ENCODE peak calls at places on chromosomes 7 and 10, in seven cellular contexts. A is GM13977, Q is aorta, N is DMS53, Z is AG09309, L is NCI-H1105 treated with DMSO at 0.1 percent for 48 hours, D is hippocampal formation. H is an unnamed sample.

GRCh38 chr10:114643158-114643557 is 14.9 kb downstream of the ABLIM1 start:
- DNase-seq in A (no peak), Q (no peak), N (no peak), Z (no peak), L (no peak), D (no peak), H (no peak)

GRCh38 chr10:49594594-49594993 is 15.5 kb upstream of the SLC18A3 start:
- DNase-seq in A (peak; percentile 71), Q (no peak), N (peak; percentile 82), Z (no peak), L (peak; percentile 26), D (peak; percentile 2), H (peak; percentile 54)

GRCh38 chr10:46543379-46544014 is 13.0 kb downstream of the GPRIN2 start:
- DNase-seq in A (no peak), Q (peak; percentile 58), N (no peak), Z (no peak), L (no peak), D (no peak), H (no peak)

GRCh38 chr10:68330852-68331454 is 911 bp upstream of the HNRNPH3 start:
- DNase-seq in A (no peak), Q (peak; percentile 82), N (peak; percentile 72), Z (no peak), L (no peak), D (peak; percentile 56), H (peak; percentile 51)

GRCh38 chr10:127036987-127037386 is 131.8 kb downstream of the DOCK1 start:
- DNase-seq in A (no peak), Q (no peak), N (no peak), Z (no peak), L (no peak), D (no peak), H (no peak)

GRCh38 chr7:5172196-5172800 is 17.7 kb upstream of the WIPI2 start:
- DNase-seq in A (no peak), Q (peak; percentile 59), N (peak; percentile 61), Z (no peak), L (no peak), D (no peak), H (no peak)

GRCh38 chr7:117706191-117706590 is 167.1 kb downstream of the CTTNBP2 start:
- DNase-seq in A (no peak), Q (no peak), N (peak; percentile 73), Z (no peak), L (no peak), D (no peak), H (no peak)

GRCh38 chr7:41000042-41000441 is 702.8 kb downstream of the INHBA start:
- DNase-seq in A (no peak), Q (no peak), N (no peak), Z (no peak), L (no peak), D (no peak), H (no peak)

GRCh38 chr10:114023198-114023597 is 20.5 kb upstream of the ADRB1 start:
- DNase-seq in A (no peak), Q (no peak), N (no peak), Z (no peak), L (no peak), D (no peak), H (no peak)

GRCh38 chr7:24510781-24511180 is 62.5 kb upstream of the PALS2 start:
- DNase-seq in A (no peak), Q (no peak), N (peak; percentile 70), Z (no peak), L (no peak), D (no peak), H (no peak)

GRCh38 chr10:106181491-106181890 is 983.0 kb downstream of the SORCS1 start:
- DNase-seq in A (no peak), Q (no peak), N (no peak), Z (no peak), L (no peak), D (no peak), H (no peak)

GRCh38 chr7:55478700-55479099 is 93.6 kb downstream of the VOPP1 start:
- DNase-seq in A (no peak), Q (no peak), N (no peak), Z (no peak), L (no peak), D (no peak), H (no peak)

GRCh38 chr10:124701435-124701834 is 42.7 kb downstream of the FAM53B start:
- DNase-seq in A (no peak), Q (peak; percentile 93), N (no peak), Z (no peak), L (no peak), D (peak; percentile 73), H (peak; percentile 84)

GRCh38 chr7:15407910-15408309 is 153.9 kb downstream of the AGMO start:
- DNase-seq in A (no peak), Q (no peak), N (no peak), Z (no peak), L (no peak), D (no peak), H (no peak)

GRCh38 chr7:10593080-10593479 is 380.6 kb upstream of the PHF14 start:
- DNase-seq in A (no peak), Q (no peak), N (no peak), Z (no peak), L (no peak), D (no peak), H (no peak)

GRCh38 chr7:8380130-8380529 is 53.3 kb upstream of the NXPH1 start:
- DNase-seq in A (no peak), Q (no peak), N (no peak), Z (no peak), L (no peak), D (no peak), H (no peak)

GRCh38 chr7:131654668-131655326 is 98.4 kb upstream of the PODXL start:
- DNase-seq in A (peak; percentile 88), Q (peak; percentile 96), N (peak; percentile 92), Z (peak; percentile 17), L (peak; percentile 68), D (peak; percentile 65), H (peak; percentile 94)

GRCh38 chr10:19819419-19820033 is 3.3 kb downstream of the PLXDC2 start:
- DNase-seq in A (peak; percentile 48), Q (no peak), N (peak; percentile 74), Z (no peak), L (peak; percentile 26), D (no peak), H (no peak)

GRCh38 chr7:143434660-143435059 is 8.6 kb upstream of the TAS2R60 start:
- DNase-seq in A (no peak), Q (peak; percentile 78), N (peak; percentile 60), Z (no peak), L (peak; percentile 27), D (no peak), H (no peak)

GRCh38 chr10:110547139-110547761 is 20.2 kb upstream of the SMC3 start:
- DNase-seq in A (peak; percentile 67), Q (no peak), N (peak; percentile 85), Z (no peak), L (peak; percentile 56), D (no peak), H (no peak)

GRCh38 chr7:45677311-45677900 is 103.2 kb downstream of the ADCY1 start:
- DNase-seq in A (no peak), Q (no peak), N (no peak), Z (no peak), L (no peak), D (no peak), H (no peak)

GRCh38 chr10:116665541-116666125 is 44.9 kb downstream of the PNLIPRP2 start:
- DNase-seq in A (no peak), Q (no peak), N (no peak), Z (no peak), L (no peak), D (no peak), H (no peak)

GRCh38 chr7:122885583-122886356 is 490 bp downstream of the CADPS2 start:
- DNase-seq in A (peak; percentile 41), Q (peak; percentile 79), N (peak; percentile 80), Z (no peak), L (peak; percentile 6), D (peak; percentile 9), H (no peak)

GRCh38 chr7:131471605-131472004 is 84.8 kb downstream of the PODXL start:
- DNase-seq in A (no peak), Q (no peak), N (no peak), Z (no peak), L (no peak), D (no peak), H (no peak)

GRCh38 chr7:156119771-156120170 is 307.5 kb upstream of the SHH start:
- DNase-seq in A (no peak), Q (no peak), N (no peak), Z (no peak), L (no peak), D (no peak), H (no peak)

GRCh38 chr10:104349623-104350142 is 4.0 kb upstream of the CFAP58 start:
- DNase-seq in A (peak; percentile 41), Q (no peak), N (peak; percentile 29), Z (no peak), L (no peak), D (no peak), H (no peak)